ENCODE peak calls at places on chromosomes 5 and 9, in ten cellular contexts. F is esophagus squamous epithelium, D is cardiac muscle cell, O is GM06990, Z is uterus, Y is kidney epithelial cell, C is lower leg skin, E is AG04450, R is Peyer's patch, I is fibroblast of pulmonary artery. H is an unnamed sample.

GRCh38 chr9:36401179-36401740 is 1.2 kb upstream of the RNF38 start:
- DNase-seq in O (no peak), I (peak; percentile 74), C (no peak), F (no peak), R (no peak), E (no peak), Z (no peak), D (peak; percentile 84), Y (no peak), H (peak; percentile 82)

GRCh38 chr5:14721990-14722656 is 57.6 kb downstream of the OTULIN start:
- DNase-seq in D (no peak), C (no peak), O (no peak), I (no peak), Y (no peak), E (no peak), R (no peak), Z (no peak), F (no peak), H (no peak)

GRCh38 chr5:30607301-30607700 is 586.2 kb upstream of the CDH6 start:
- DNase-seq in D (no peak), F (no peak), Y (no peak), Z (no peak), I (no peak), R (no peak), C (no peak), E (no peak), O (no peak), H (no peak)

GRCh38 chr9:81653240-81653639 is 36.1 kb downstream of the TLE1 start:
- DNase-seq in R (no peak), E (no peak), I (peak; percentile 16), Y (no peak), D (no peak), O (no peak), F (no peak), Z (no peak), C (no peak), H (no peak)

GRCh38 chr9:68967800-68968199 is 46.1 kb downstream of the PRKACG start:
- DNase-seq in I (no peak), O (no peak), C (no peak), Z (no peak), Y (no peak), E (no peak), D (no peak), R (no peak), F (no peak), H (no peak)

GRCh38 chr5:31397926-31398557 is 133.9 kb downstream of the DROSHA start:
- DNase-seq in E (no peak), F (no peak), I (peak; percentile 44), D (no peak), O (no peak), Y (no peak), C (no peak), Z (no peak), R (no peak), H (no peak)

GRCh38 chr5:59506285-59506877 is 387.1 kb downstream of the PDE4D start:
- DNase-seq in I (peak; percentile 68), R (no peak), O (no peak), Z (no peak), Y (no peak), C (no peak), D (peak; percentile 45), F (no peak), E (no peak), H (peak; percentile 71)

GRCh38 chr5:169037478-169037877 is 263.5 kb downstream of the SLIT3 start:
- DNase-seq in Z (no peak), D (peak; percentile 61), C (no peak), F (no peak), I (no peak), E (no peak), Y (no peak), O (no peak), R (no peak), H (no peak)

GRCh38 chr5:4375640-4376039 is 764.5 kb upstream of the ADAMTS16 start:
- DNase-seq in C (no peak), Y (no peak), O (no peak), D (no peak), I (no peak), Z (no peak), R (no peak), F (no peak), E (no peak), H (no peak)
- TF ChIP-seq CTCF in C (no peak), Y (no peak), O (no peak), D (no peak), I (no peak), Z (no peak), R (no peak), F (no peak), E (no peak), H (no peak)

GRCh38 chr9:86901511-86901910 is 45.8 kb downstream of the GAS1 start:
- DNase-seq in F (no peak), R (no peak), C (no peak), Y (no peak), I (no peak), E (no peak), O (no peak), Z (no peak), D (no peak), H (no peak)

GRCh38 chr9:86902606-86903460 is 44.5 kb downstream of the GAS1 start:
- DNase-seq in E (no peak), C (no peak), O (no peak), D (no peak), Y (no peak), Z (peak; percentile 50), F (no peak), R (no peak), I (no peak), H (no peak)

GRCh38 chr9:86908261-86908660 is 39.0 kb downstream of the GAS1 start:
- DNase-seq in O (no peak), Y (no peak), C (no peak), Z (no peak), I (no peak), R (no peak), E (no peak), D (no peak), F (no peak), H (no peak)

GRCh38 chr9:86907346-86907745 is 40.0 kb downstream of the GAS1 start:
- DNase-seq in Y (no peak), I (no peak), E (no peak), D (no peak), Z (no peak), O (no peak), R (no peak), F (no peak), C (no peak), H (no peak)

DNA sequence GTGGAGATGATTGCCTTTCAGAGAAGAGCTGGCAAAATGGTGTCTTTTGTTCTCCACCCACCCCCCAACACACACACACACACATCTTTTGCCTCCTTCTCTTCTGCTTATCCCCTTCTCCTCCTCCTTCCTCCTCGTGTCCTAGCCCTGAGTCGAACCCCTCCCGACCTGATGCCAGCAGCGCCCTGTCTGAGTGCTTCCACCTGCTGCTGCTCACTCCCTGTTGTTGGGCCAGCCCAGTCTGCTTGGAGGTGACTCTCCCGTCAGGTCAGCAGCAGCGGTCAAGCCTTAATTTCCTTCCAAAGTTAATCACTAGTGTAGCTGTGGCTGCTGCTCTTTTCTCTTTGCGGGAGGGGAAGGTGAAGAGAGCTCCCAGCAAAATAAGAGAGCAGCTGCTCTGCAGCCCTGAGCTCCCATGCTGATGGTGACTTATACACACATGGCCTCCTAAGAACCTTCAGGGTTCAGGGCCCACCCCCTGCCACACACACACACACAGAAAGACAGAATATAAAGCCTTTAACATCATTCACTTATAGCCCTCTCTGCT is 43.8 kb downstream of the GAS1 start:
- DNase-seq in D (no peak), Y (no peak), O (no peak), E (no peak), Z (peak; percentile 32), C (no peak), R (no peak), I (no peak), F (no peak), H (no peak)
- H3K4me3 ChIP-seq in D (peak overlapping the region; percentile 12), Y (no peak overlapping the region), O (no peak overlapping the region), E (no peak overlapping the region), Z (no peak overlapping the region), C (no peak overlapping the region), R (no peak overlapping the region), I (no peak overlapping the region), F (no peak overlapping the region), H (no peak overlapping the region)

GRCh38 chr5:176677209-176677931 is 30.1 kb downstream of the TSPAN17 start:
- DNase-seq in D (no peak), R (no peak), O (no peak), Y (no peak), F (no peak), E (no peak), Z (no peak), C (no peak), I (no peak), H (no peak)

GRCh38 chr5:176676361-176676824 is 29.1 kb downstream of the TSPAN17 start:
- DNase-seq in C (no peak), I (peak; percentile 39), F (no peak), E (no peak), R (no peak), Y (no peak), Z (no peak), O (peak; percentile 42), D (peak; percentile 33), H (peak; percentile 39)

GRCh38 chr5:176674799-176675198 is 27.5 kb downstream of the TSPAN17 start:
- DNase-seq in C (no peak), F (no peak), O (no peak), Z (no peak), D (no peak), R (no peak), E (no peak), Y (no peak), I (no peak), H (no peak)

GRCh38 chr5:176673651-176674583 is 26.6 kb downstream of the TSPAN17 start:
- DNase-seq in Y (no peak), D (no peak), R (no peak), F (no peak), O (no peak), E (no peak), I (no peak), C (no peak), Z (no peak), H (no peak)

DNA sequence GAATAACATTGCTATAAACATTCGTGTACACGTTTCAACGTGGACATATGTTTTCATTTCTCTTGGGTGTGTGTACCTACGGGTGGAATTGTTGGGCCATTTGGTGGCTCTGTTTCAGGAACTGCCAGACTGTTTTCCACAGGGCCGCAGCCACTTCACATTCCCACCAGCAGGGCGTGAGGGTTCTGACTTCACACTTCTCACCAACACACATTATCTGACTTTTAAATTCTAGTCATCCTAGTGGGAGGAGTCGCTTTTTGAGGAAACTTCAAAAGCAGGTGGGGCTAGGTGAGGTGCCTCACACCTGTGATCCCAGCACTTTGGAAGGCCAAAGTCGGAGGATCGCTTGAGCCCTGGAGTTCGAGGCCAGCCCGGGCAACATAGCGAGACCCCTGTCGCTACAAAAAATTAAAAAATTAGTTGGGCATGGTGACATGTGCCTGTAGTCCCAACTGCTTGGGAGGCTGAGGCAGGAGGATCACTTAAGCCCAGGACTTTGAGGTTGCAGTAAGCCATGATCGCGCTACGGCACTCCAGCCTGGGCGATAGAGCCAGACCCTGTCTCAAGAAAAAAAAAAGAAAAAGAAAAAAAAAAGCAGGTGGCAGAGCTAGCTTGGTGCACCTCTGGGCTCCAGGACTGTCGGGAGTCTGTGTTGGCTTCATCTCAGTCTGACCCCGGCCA is 28.5 kb downstream of the TSPAN17 start:
- DNase-seq in O (no peak), R (no peak), E (no peak), F (no peak), C (no peak), Y (no peak), Z (no peak), D (peak; percentile 57), I (peak; percentile 29), H (peak; percentile 36)
- TF ChIP-seq CTCF in O (peak; percentile 9), R (peak; percentile 8), E (peak; percentile 63), F (no peak), C (no peak), Y (peak; percentile 67), Z (peak; percentile 9), D (peak; percentile 61), I (peak; percentile 51), H (peak; percentile 59)

DNA sequence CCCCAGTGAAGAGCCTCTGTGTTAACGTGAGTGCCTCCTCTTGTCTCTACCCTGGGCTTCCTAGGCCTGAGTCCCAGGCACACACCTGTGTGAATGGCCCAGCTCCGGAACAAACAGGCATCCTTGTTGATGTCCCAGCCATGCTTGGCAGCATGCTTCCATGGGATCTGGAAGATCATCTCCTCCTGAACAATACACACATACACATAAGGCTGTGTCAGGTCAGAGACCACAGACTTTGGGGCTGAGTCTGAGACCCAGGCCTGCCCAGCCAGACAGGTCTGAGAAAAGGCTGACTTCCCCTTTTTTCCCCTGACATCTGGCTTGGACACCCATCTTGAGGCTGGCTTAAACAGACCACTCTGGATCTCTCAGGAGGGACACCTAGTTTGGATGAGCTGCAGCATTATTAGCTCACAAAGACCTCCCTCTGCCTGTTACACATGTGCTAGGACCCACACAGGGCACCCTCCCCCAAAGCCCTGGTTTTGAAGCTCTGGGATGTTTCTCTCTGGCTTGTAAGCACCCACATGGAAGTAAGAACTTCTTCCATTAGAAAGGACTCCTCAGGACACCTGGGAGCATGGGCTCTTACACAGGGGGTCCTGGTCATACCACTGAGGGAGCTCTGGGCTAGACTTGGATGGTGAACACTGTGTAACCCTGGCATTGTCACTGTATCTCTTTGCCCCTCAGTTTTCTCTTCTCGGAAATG is 2.6 kb downstream of the IRF1 start:
- DNase-seq in Z (peak; percentile 12), O (no peak), Y (no peak), C (no peak), I (no peak), R (peak; percentile 54), E (no peak), D (no peak), F (no peak), H (no peak)
- H3K4me3 ChIP-seq in Z (no peak overlapping the region), O (peak overlapping the region; percentile 98), Y (no peak overlapping the region), C (no peak overlapping the region), I (no peak overlapping the region), R (peak overlapping the region; percentile 90), E (peak overlapping the region; percentile 97), D (no peak overlapping the region), F (peak overlapping the region; percentile 91), H (no peak overlapping the region)